ENCODE peak calls at places on chromosomes 1 and 21, in five cellular contexts. S, K, L, F and Y are unnamed samples.

GRCh38 chr1:26994772-26995625 is 1.5 kb downstream of the TRNP1 start:
- DNase-seq in K (no peak), S (no peak), L (no peak), F (no peak), Y (no peak)

GRCh38 chr1:53372501-53372951 is 44.7 kb upstream of the LRP8 start:
- DNase-seq in S (no peak), F (no peak), L (no peak), K (no peak), Y (peak; percentile 6)

GRCh38 chr1:198892065-198892464 is 253.2 kb downstream of the PTPRC start:
- DNase-seq in L (no peak), K (no peak), F (no peak), S (no peak), Y (no peak)

GRCh38 chr1:9269721-9270120 is 23.0 kb upstream of the SPSB1 start:
- DNase-seq in K (no peak), L (no peak), F (no peak), S (no peak), Y (no peak)

GRCh38 chr1:64398937-64399336 is 71.0 kb upstream of the CACHD1 start:
- DNase-seq in K (no peak), S (no peak), L (no peak), F (no peak), Y (no peak)

GRCh38 chr1:76186617-76187016 is 112.1 kb downstream of the ST6GALNAC3 start:
- DNase-seq in F (no peak), S (no peak), K (no peak), L (no peak), Y (no peak)

GRCh38 chr1:109782927-109783326 is 19.2 kb upstream of the EPS8L3 start:
- DNase-seq in L (no peak), K (no peak), S (no peak), F (no peak), Y (no peak)

GRCh38 chr1:173408886-173409285 is 68.2 kb upstream of the PRDX6 start:
- DNase-seq in F (no peak), L (no peak), S (no peak), K (no peak), Y (no peak)

GRCh38 chr21:15221799-15222386 is 157.1 kb upstream of the NRIP1 start:
- DNase-seq in L (peak; percentile 74), K (no peak), S (peak; percentile 23), F (peak; percentile 68), Y (no peak)

GRCh38 chr1:175708787-175709186 is 34.6 kb downstream of the TNR start:
- DNase-seq in F (no peak), L (no peak), S (no peak), K (no peak), Y (no peak)

GRCh38 chr1:48649880-48650279 is 126.8 kb downstream of the BEND5 start:
- DNase-seq in L (no peak), S (no peak), K (no peak), F (no peak), Y (no peak)

GRCh38 chr1:27045973-27046558 is 33.4 kb upstream of the TENT5B start:
- DNase-seq in K (peak; percentile 62), S (peak; percentile 87), F (peak; percentile 65), L (peak; percentile 63), Y (peak; percentile 58)

GRCh38 chr1:89823679-89824292 is 3.0 kb downstream of the LRRC8D start:
- DNase-seq in K (no peak), S (no peak), L (no peak), F (no peak), Y (no peak)

GRCh38 chr1:224707849-224708725 is 92.0 kb downstream of the CNIH3 start:
- DNase-seq in S (no peak), K (no peak), F (no peak), L (no peak), Y (peak; percentile 40)

GRCh38 chr1:109261006-109261405 is 11.7 kb downstream of the CELSR2 start:
- DNase-seq in F (no peak), L (no peak), K (no peak), S (no peak), Y (no peak)

GRCh38 chr1:111271464-111271801 is 19.2 kb upstream of the CHIA start:
- DNase-seq in S (no peak), L (no peak), K (no peak), F (no peak), Y (no peak)

GRCh38 chr1:62508187-62508758 is 71.4 kb downstream of the USP1 start:
- DNase-seq in S (peak; percentile 17), F (peak; percentile 24), L (no peak), K (no peak), Y (no peak)

GRCh38 chr1:63148825-63149645 is 173.3 kb upstream of the FOXD3 start:
- DNase-seq in L (peak; percentile 32), S (peak; percentile 72), K (no peak), F (no peak), Y (no peak)

GRCh38 chr21:33035147-33035546 is 9.4 kb downstream of the OLIG2 start:
- DNase-seq in F (no peak), K (no peak), S (no peak), L (no peak), Y (no peak)

GRCh38 chr1:13779930-13780329 is 79.9 kb downstream of the PRDM2 start:
- DNase-seq in L (no peak), F (no peak), K (no peak), S (no peak), Y (no peak)

GRCh38 chr1:184974837-184975115 is 468 bp upstream of the NIBAN1 start:
- DNase-seq in S (no peak), L (no peak), F (no peak), K (no peak), Y (no peak)

GRCh38 chr1:202105571-202106339 is 17.0 kb upstream of the GPR37L1 start:
- DNase-seq in L (no peak), F (no peak), S (peak; percentile 91), K (peak; percentile 70), Y (no peak)

GRCh38 chr1:173388352-173388751 is 88.8 kb upstream of the PRDX6 start:
- DNase-seq in K (no peak), F (no peak), L (no peak), S (no peak), Y (no peak)

GRCh38 chr1:235923466-235924008 is 56.8 kb upstream of the LYST start:
- DNase-seq in S (no peak), L (no peak), K (no peak), F (no peak), Y (no peak)

GRCh38 chr1:51855624-51856023 is 22.9 kb downstream of the NRDC start:
- DNase-seq in F (no peak), S (no peak), L (no peak), K (no peak), Y (no peak)

GRCh38 chr1:151839457-151840409 is at the start of gene C2CD4D:
- DNase-seq in F (no peak), S (peak; percentile 81), L (peak; percentile 40), K (peak; percentile 90), Y (no peak)

DNA sequence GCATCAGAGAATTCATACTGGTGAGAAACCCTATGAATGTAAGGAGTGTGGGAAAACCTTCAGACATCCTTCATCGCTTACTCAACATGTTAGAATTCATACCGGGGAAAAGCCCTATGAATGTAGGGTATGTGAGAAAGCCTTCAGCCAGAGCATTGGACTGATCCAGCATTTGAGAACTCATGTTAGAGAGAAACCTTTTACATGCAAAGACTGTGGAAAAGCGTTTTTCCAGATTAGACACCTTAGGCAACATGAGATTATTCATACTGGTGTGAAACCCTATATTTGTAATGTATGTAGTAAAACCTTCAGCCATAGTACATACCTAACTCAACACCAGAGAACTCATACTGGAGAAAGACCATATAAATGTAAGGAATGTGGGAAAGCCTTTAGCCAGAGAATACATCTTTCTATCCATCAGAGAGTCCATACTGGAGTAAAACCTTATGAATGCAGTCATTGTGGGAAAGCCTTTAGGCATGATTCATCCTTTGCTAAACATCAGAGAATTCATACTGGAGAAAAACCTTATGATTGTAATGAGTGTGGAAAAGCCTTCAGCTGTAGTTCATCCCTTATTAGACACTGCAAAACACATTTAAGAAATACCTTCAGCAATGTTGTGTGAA is 12.8 kb downstream of the ZFP69B start:
- DNase-seq in K (no peak), S (no peak), F (no peak), L (no peak), Y (no peak)
- H3K36me3 ChIP-seq in K (peaks cover 23% of the 10 kb centered on the region), S (peaks cover 76% of the 10 kb centered on the region), F (no peaks in the 10 kb centered on the region), L (peaks cover 2% of the 10 kb centered on the region), Y (no peaks in the 10 kb centered on the region)

GRCh38 chr1:2961081-2961480 is 60.2 kb upstream of the ACTRT2 start:
- DNase-seq in K (no peak), S (no peak), F (no peak), L (no peak), Y (no peak)

GRCh38 chr1:2961661-2962060 is 59.6 kb upstream of the ACTRT2 start:
- DNase-seq in F (no peak), L (no peak), S (no peak), K (no peak), Y (no peak)

GRCh38 chr1:2962061-2962460 is 59.2 kb upstream of the ACTRT2 start:
- DNase-seq in F (no peak), K (no peak), S (no peak), L (no peak), Y (no peak)

GRCh38 chr1:2962541-2962940 is 58.7 kb upstream of the ACTRT2 start:
- DNase-seq in L (no peak), K (no peak), F (no peak), S (no peak), Y (no peak)

GRCh38 chr1:2962946-2963345 is 58.3 kb upstream of the ACTRT2 start:
- DNase-seq in L (no peak), F (no peak), K (no peak), S (no peak), Y (no peak)
- H3K9me3 ChIP-seq in L (no peaks in the 10 kb centered on the region), F (peaks cover 14% of the 10 kb centered on the region), K (no peaks in the 10 kb centered on the region), S (peaks cover 5% of the 10 kb centered on the region), Y (no peaks in the 10 kb centered on the region)

GRCh38 chr1:54851406-54851805 is 35.6 kb downstream of the DHCR24 start:
- DNase-seq in F (no peak), L (no peak), K (no peak), S (no peak), Y (no peak)

GRCh38 chr1:54853096-54853792 is 33.8 kb downstream of the DHCR24 start:
- DNase-seq in L (no peak), S (no peak), F (no peak), K (no peak), Y (no peak)

GRCh38 chr1:54850737-54851136 is 36.3 kb downstream of the DHCR24 start:
- DNase-seq in L (no peak), S (no peak), K (no peak), F (no peak), Y (no peak)

GRCh38 chr1:54850082-54850730 is 36.8 kb downstream of the DHCR24 start:
- DNase-seq in L (no peak), S (no peak), K (no peak), F (no peak), Y (no peak)

DNA sequence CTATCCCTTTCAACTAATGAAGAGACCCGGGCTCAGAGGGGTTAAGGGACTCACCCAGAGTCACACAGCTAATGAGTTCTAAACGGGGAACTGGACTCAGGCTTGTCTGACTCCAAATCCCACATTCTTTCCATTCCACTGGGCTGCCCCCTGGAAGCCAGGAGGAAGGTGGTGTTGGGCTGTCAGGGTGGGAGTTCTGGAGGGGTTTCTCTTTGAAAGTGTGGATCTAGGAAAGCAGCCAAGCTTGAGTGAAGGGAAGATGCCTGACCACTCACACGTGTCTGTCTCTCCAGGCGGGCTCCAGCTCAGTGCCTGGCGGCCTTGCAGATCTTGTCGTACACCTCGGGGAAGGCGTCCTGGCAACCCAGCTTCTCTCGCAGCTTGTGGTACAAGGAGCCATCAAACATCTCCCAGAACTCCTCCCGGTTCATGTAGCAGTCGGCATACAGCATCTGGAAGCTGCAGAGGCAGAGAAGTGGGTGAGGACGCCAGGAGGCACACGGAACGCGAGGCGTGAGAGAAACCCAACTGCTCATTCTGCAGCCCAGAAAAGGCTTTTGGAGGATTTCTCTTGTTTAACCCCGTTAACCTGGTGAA is 35.0 kb downstream of the DHCR24 start:
- DNase-seq in F (no peak), S (no peak), L (no peak), K (no peak), Y (no peak)
- H3K36me3 ChIP-seq in F (no peaks in the 10 kb centered on the region), S (no peaks in the 10 kb centered on the region), L (peaks cover 39% of the 10 kb centered on the region), K (peaks cover 30% of the 10 kb centered on the region), Y (no peaks in the 10 kb centered on the region)

GRCh38 chr1:34668063-34668462 is 86.8 kb upstream of the GJB5 start:
- DNase-seq in L (no peak), K (no peak), S (no peak), F (no peak), Y (no peak)
- H3K9me3 ChIP-seq in L (no peaks in the 10 kb centered on the region), K (no peaks in the 10 kb centered on the region), S (no peaks in the 10 kb centered on the region), F (peaks cover 13% of the 10 kb centered on the region), Y (no peaks in the 10 kb centered on the region)